ENCODE peak calls at places on chromosomes 7 and 10, in eight cellular contexts. Z, V, W, K, N, M, H and U are unnamed samples.

GRCh38 chr7:97179454-97180104 is 62.1 kb downstream of the SDHAF3 start:
- DNase-seq in N (no peak), Z (peak; percentile 33), K (no peak), H (peak; percentile 59), M (no peak), V (peak; percentile 66), W (peak; percentile 67), U (no peak)

GRCh38 chr10:31709501-31709900 is 219.1 kb downstream of the ARHGAP12 start:
- DNase-seq in M (no peak), H (no peak), N (no peak), Z (no peak), W (no peak), V (no peak), K (no peak), U (no peak)

GRCh38 chr7:157490465-157490912 is 153.7 kb downstream of the DNAJB6 start:
- DNase-seq in Z (no peak), N (no peak), K (no peak), W (peak; percentile 28), H (no peak), M (no peak), V (peak; percentile 96), U (no peak)

GRCh38 chr10:95588025-95588424 is 26.9 kb upstream of the SORBS1 start:
- DNase-seq in W (no peak), H (no peak), V (no peak), K (no peak), M (no peak), Z (no peak), N (no peak), U (no peak)

GRCh38 chr7:47885309-47886000 is 62.8 kb downstream of the PKD1L1 start:
- DNase-seq in K (no peak), H (no peak), N (no peak), V (no peak), Z (no peak), M (no peak), W (no peak), U (no peak)

GRCh38 chr7:29370531-29371314 is 176.1 kb downstream of the CHN2 start:
- DNase-seq in M (no peak), N (no peak), H (peak; percentile 50), Z (peak; percentile 68), K (no peak), W (no peak), V (no peak), U (no peak)

GRCh38 chr7:66307591-66308215 is 102.6 kb downstream of the TPST1 start:
- DNase-seq in M (no peak), N (no peak), Z (no peak), V (no peak), K (no peak), H (no peak), W (peak; percentile 66), U (no peak)

GRCh38 chr7:117053407-117053806 is 100.1 kb downstream of the ST7 start:
- DNase-seq in Z (no peak), K (no peak), N (no peak), M (no peak), W (peak; percentile 11), V (no peak), H (no peak), U (no peak)

GRCh38 chr10:119315128-119316001 is 108.0 kb downstream of the GRK5 start:
- DNase-seq in K (no peak), W (peak; percentile 93), N (peak; percentile 68), H (peak; percentile 69), V (peak; percentile 85), M (no peak), Z (peak; percentile 29), U (no peak)

GRCh38 chr7:24381919-24382505 is 98.0 kb downstream of the NPY start:
- DNase-seq in K (no peak), H (peak; percentile 60), N (no peak), W (peak; percentile 18), V (peak; percentile 10), Z (peak; percentile 12), M (no peak), U (no peak)

GRCh38 chr10:15262036-15262713 is 93.7 kb upstream of the NMT2 start:
- DNase-seq in M (no peak), N (no peak), W (peak; percentile 36), K (no peak), H (peak; percentile 29), Z (no peak), V (peak; percentile 21), U (no peak)

GRCh38 chr10:43082087-43082486 is 5.2 kb downstream of the RET start:
- DNase-seq in H (no peak), N (no peak), Z (peak; percentile 64), M (no peak), W (no peak), K (peak; percentile 32), V (no peak), U (peak; percentile 76)

GRCh38 chr7:29562307-29562706 is 1.3 kb upstream of the PRR15 start:
- DNase-seq in H (no peak), N (no peak), Z (no peak), K (no peak), W (no peak), M (no peak), V (no peak), U (no peak)

GRCh38 chr7:38312776-38313175 is 39.3 kb upstream of the TARP start:
- DNase-seq in N (no peak), Z (no peak), K (no peak), H (no peak), W (peak; percentile 46), V (no peak), M (no peak), U (no peak)

GRCh38 chr7:45702751-45703150 is 128.6 kb downstream of the ADCY1 start:
- DNase-seq in K (no peak), H (no peak), N (no peak), V (no peak), Z (no peak), W (no peak), M (no peak), U (no peak)

GRCh38 chr10:8116926-8117493 is 62.5 kb downstream of the GATA3 start:
- DNase-seq in V (no peak), W (no peak), H (no peak), Z (no peak), N (no peak), M (no peak), K (no peak), U (no peak)

GRCh38 chr7:103597606-103598005 is 151.6 kb upstream of the SLC26A5 start:
- DNase-seq in K (no peak), W (no peak), N (no peak), Z (no peak), H (no peak), V (no peak), M (no peak), U (no peak)

GRCh38 chr10:80493482-80494021 is 39.4 kb downstream of the TSPAN14 start:
- DNase-seq in Z (no peak), K (no peak), H (no peak), W (peak; percentile 29), V (peak; percentile 51), M (no peak), N (no peak), U (no peak)

GRCh38 chr10:132608511-132609195 is 71.1 kb downstream of the INPP5A start:
- DNase-seq in V (no peak), W (no peak), N (no peak), H (no peak), Z (no peak), K (no peak), M (no peak), U (no peak)

GRCh38 chr7:2929321-2930201 is 85.5 kb upstream of the GNA12 start:
- DNase-seq in K (no peak), H (no peak), W (no peak), M (peak; percentile 7), N (no peak), Z (no peak), V (no peak), U (no peak)

GRCh38 chr7:24466109-24466768 is 107.0 kb upstream of the PALS2 start:
- DNase-seq in N (no peak), K (no peak), Z (no peak), M (no peak), W (no peak), H (no peak), V (peak; percentile 7), U (no peak)

GRCh38 chr7:154644366-154644765 is 358.6 kb downstream of the PAXIP1 start:
- DNase-seq in Z (no peak), M (no peak), V (no peak), K (no peak), W (no peak), H (no peak), N (no peak), U (no peak)

GRCh38 chr10:110501142-110501937 is 3.6 kb downstream of the DUSP5 start:
- DNase-seq in M (peak; percentile 91), Z (peak; percentile 28), N (no peak), K (no peak), W (peak; percentile 97), V (peak; percentile 93), H (peak; percentile 73), U (no peak)

GRCh38 chr7:134458341-134458805 is 527 bp downstream of the AKR1B1 start:
- DNase-seq in W (peak; percentile 57), M (peak; percentile 42), V (peak; percentile 74), N (peak; percentile 33), K (peak; percentile 90), Z (peak; percentile 8), H (peak; percentile 81), U (no peak)

GRCh38 chr10:122033224-122033926 is 44.4 kb downstream of the TACC2 start:
- DNase-seq in V (peak; percentile 56), N (no peak), K (no peak), W (no peak), H (no peak), Z (peak; percentile 34), M (no peak), U (no peak)

GRCh38 chr7:95737828-95738505 is 34.4 kb upstream of the DYNC1I1 start:
- DNase-seq in H (no peak), M (no peak), W (no peak), N (no peak), K (no peak), Z (no peak), V (no peak), U (no peak)

GRCh38 chr7:70619130-70619529 is 512.8 kb upstream of the GALNT17 start:
- DNase-seq in N (no peak), H (no peak), K (no peak), Z (peak; percentile 33), V (no peak), M (no peak), W (no peak), U (no peak)

GRCh38 chr7:137169282-137169698 is 174.2 kb downstream of the PTN start:
- DNase-seq in K (no peak), M (peak; percentile 46), Z (peak; percentile 74), W (peak; percentile 74), H (peak; percentile 67), V (peak; percentile 58), N (no peak), U (peak; percentile 21)

GRCh38 chr7:107321611-107322010 is 148.2 kb upstream of the GPR22 start:
- DNase-seq in H (no peak), W (no peak), V (no peak), K (no peak), M (no peak), N (no peak), Z (no peak), U (no peak)

GRCh38 chr7:96823274-96823673 is 113.6 kb upstream of the SEM1 start:
- DNase-seq in M (no peak), N (no peak), H (no peak), V (no peak), W (peak; percentile 6), K (no peak), Z (no peak), U (no peak)

GRCh38 chr7:38452615-38453014 is 178.6 kb downstream of the AMPH start:
- DNase-seq in N (no peak), H (no peak), Z (no peak), K (no peak), V (no peak), W (peak; percentile 71), M (no peak), U (no peak)

GRCh38 chr10:99329891-99330674 is 927 bp downstream of the CNNM1 start:
- DNase-seq in K (peak; percentile 87), H (no peak), V (peak; percentile 45), W (peak; percentile 41), Z (peak; percentile 6), M (no peak), N (no peak), U (peak; percentile 19)

GRCh38 chr10:4781955-4782354 is 44.1 kb upstream of the AKR1E2 start:
- DNase-seq in K (no peak), W (no peak), V (no peak), N (no peak), H (no peak), M (no peak), Z (no peak), U (no peak)

GRCh38 chr7:85927226-85927625 is 716.5 kb upstream of the GRM3 start:
- DNase-seq in V (no peak), K (no peak), H (no peak), M (no peak), W (no peak), N (no peak), Z (no peak), U (no peak)